ENCODE peak calls at places on chromosomes 3 and 15, in four cellular contexts. O is K562, P is IMR-90, K is GM12878. S is an unnamed sample.

GRCh38 chr3:28553175-28553574 is 204.6 kb upstream of the AZI2 start:
- DNase-seq in O (no peak), K (no peak), P (no peak), S (no peak)

GRCh38 chr3:63349583-63350177 is 71.6 kb downstream of the SYNPR start:
- DNase-seq in O (peak; percentile 52), K (no peak), P (peak; percentile 65), S (peak; percentile 47)

GRCh38 chr3:160099855-160100254 is 111.2 kb downstream of the IL12A start:
- DNase-seq in K (peak; percentile 5), P (no peak), O (no peak), S (no peak)

GRCh38 chr3:126156468-126156867 is 23.9 kb downstream of the ALDH1L1 start:
- DNase-seq in P (no peak), K (no peak), O (peak; percentile 27), S (no peak)

GRCh38 chr15:62756995-62757360 is 285.6 kb upstream of the TPM1 start:
- DNase-seq in K (no peak), O (no peak), P (no peak), S (no peak)

GRCh38 chr15:38053786-38054185 is 119.3 kb downstream of the TMCO5A start:
- DNase-seq in O (no peak), P (peak; percentile 59), K (no peak), S (no peak)

GRCh38 chr15:69794643-69795461 is 302.9 kb downstream of the TLE3 start:
- DNase-seq in P (peak; percentile 47), K (no peak), O (no peak), S (no peak)

GRCh38 chr3:155880286-155880685 is 9.8 kb downstream of the GMPS start:
- DNase-seq in P (no peak), K (no peak), O (no peak), S (no peak)

GRCh38 chr3:62615258-62615840 is 242.0 kb upstream of the FEZF2 start:
- DNase-seq in O (no peak), K (no peak), P (no peak), S (no peak)

GRCh38 chr15:96285306-96285705 is 45.2 kb upstream of the NR2F2 start:
- DNase-seq in O (peak; percentile 59), P (peak; percentile 99), K (no peak), S (no peak)

GRCh38 chr15:41610048-41610447 is 50.2 kb upstream of the MGA start:
- DNase-seq in P (no peak), O (no peak), K (no peak), S (no peak)

GRCh38 chr3:195893516-195893915 is 14.8 kb downstream of the TNK2 start:
- DNase-seq in P (no peak), K (no peak), O (no peak), S (no peak)

GRCh38 chr3:187748050-187748481 is 2.8 kb upstream of the BCL6 start:
- DNase-seq in O (peak; percentile 93), P (peak; percentile 78), K (no peak), S (peak; percentile 84)

GRCh38 chr15:69712999-69713398 is 260.4 kb downstream of the RPLP1 start:
- DNase-seq in P (no peak), O (no peak), K (no peak), S (no peak)

GRCh38 chr3:45054196-45054857 is 28.2 kb downstream of the CLEC3B start:
- DNase-seq in O (no peak), K (no peak), P (peak; percentile 85), S (no peak)

GRCh38 chr3:139353920-139354556 is 10.2 kb downstream of the MRPS22 start:
- DNase-seq in K (no peak), O (peak; percentile 76), P (peak; percentile 71), S (peak; percentile 65)

GRCh38 chr3:18233987-18234716 is 191.0 kb downstream of the SATB1 start:
- DNase-seq in P (no peak), K (no peak), O (no peak), S (no peak)

GRCh38 chr15:96720656-96721055 is 390.2 kb downstream of the NR2F2 start:
- DNase-seq in P (no peak), O (no peak), K (no peak), S (no peak)

GRCh38 chr3:49359623-49360022 is 1.5 kb upstream of the GPX1 start:
- DNase-seq in P (peak; percentile 56), O (no peak), K (no peak), S (peak; percentile 34)

GRCh38 chr15:49492834-49493233 is 69.8 kb downstream of the FGF7 start:
- DNase-seq in O (no peak), K (no peak), P (peak; percentile 90), S (no peak)

GRCh38 chr15:93241696-93242585 is 152.9 kb upstream of the RGMA start:
- DNase-seq in P (no peak), O (no peak), K (no peak), S (no peak)

GRCh38 chr3:11238057-11238456 is 34.1 kb upstream of the ATG7 start:
- DNase-seq in P (peak; percentile 95), K (no peak), O (no peak), S (peak; percentile 48)

GRCh38 chr15:70923311-70924080 is 30.9 kb downstream of the LRRC49 start:
- DNase-seq in K (no peak), P (peak; percentile 19), O (no peak), S (peak; percentile 58)

GRCh38 chr15:82850731-82851130 is 41.3 kb downstream of the WHAMM start:
- DNase-seq in P (no peak), K (no peak), O (no peak), S (no peak)

GRCh38 chr3:60636846-60637245 is 614.4 kb downstream of the FHIT start:
- DNase-seq in P (peak; percentile 20), O (no peak), K (no peak), S (no peak)

GRCh38 chr15:90866161-90866715 is 2.1 kb upstream of the FURIN start:
- DNase-seq in K (no peak), P (no peak), O (no peak), S (no peak)

GRCh38 chr3:56590814-56591213 is 33.8 kb downstream of the CCDC66 start:
- DNase-seq in K (no peak), P (peak; percentile 12), O (no peak), S (no peak)

GRCh38 chr3:181103605-181104004 is 114.1 kb upstream of the DNAJC19 start:
- DNase-seq in O (peak; percentile 48), P (no peak), K (no peak), S (no peak)

GRCh38 chr3:18738393-18739097 is 313.4 kb upstream of the SATB1 start:
- DNase-seq in K (no peak), P (no peak), O (no peak), S (no peak)

GRCh38 chr3:179149239-179149887 is 1.2 kb downstream of the PIK3CA start:
- DNase-seq in K (peak; percentile 53), P (peak; percentile 32), O (peak; percentile 47), S (no peak)

GRCh38 chr3:197906850-197907187 is 43.2 kb upstream of the RPL35A start:
- DNase-seq in O (no peak), P (no peak), K (no peak), S (no peak)

GRCh38 chr3:178562143-178562868 is 26.1 kb downstream of the KCNMB2 start:
- DNase-seq in K (no peak), O (no peak), P (no peak), S (peak; percentile 42)

GRCh38 chr3:52236424-52236886 is 2.5 kb downstream of the TWF2 start:
- DNase-seq in P (no peak), K (no peak), O (no peak), S (no peak)

GRCh38 chr15:25176991-25177954 is 222.5 kb downstream of the SNRPN start:
- DNase-seq in K (no peak), P (no peak), O (no peak), S (no peak)

GRCh38 chr3:38555926-38556325 is 59.8 kb downstream of the EXOG start:
- DNase-seq in K (no peak), P (no peak), O (no peak), S (no peak)
- TF ChIP-seq FOS in K (no peak), P (no peak), O (no peak), S (no peak)

GRCh38 chr3:136042608-136043221 is 77.2 kb downstream of the PPP2R3A start:
- DNase-seq in K (no peak), O (peak; percentile 54), P (peak; percentile 70), S (peak; percentile 67)
- H3K4me3 ChIP-seq in K (no peak overlapping the region), O (no peak overlapping the region), P (no peak overlapping the region), S (no peak overlapping the region)

DNA sequence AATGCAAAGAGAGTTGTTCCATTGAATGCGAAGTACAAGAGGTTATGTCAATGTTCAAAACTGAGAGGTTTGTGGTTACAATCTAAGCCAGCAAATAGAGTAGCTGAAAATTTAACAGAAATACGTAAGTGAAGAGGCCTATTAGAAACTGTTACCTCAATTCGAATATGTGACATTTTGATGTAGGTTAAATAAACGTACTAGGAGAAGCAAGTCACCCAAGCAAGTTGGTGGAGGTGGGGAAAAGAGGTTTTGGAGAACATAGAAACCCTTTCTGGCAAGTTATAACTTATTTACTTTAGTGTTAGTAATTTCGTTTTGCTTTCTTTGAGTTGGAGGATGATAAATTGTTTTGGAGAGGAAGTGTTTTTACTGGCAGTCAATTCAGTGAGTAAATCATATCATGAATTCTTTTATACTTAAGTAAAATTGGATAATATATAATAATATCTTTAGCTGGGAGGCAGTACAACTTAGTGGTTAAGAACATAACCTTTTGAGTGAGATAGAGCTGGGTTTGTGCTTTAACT is 91.2 kb upstream of the NAALADL2 start:
- DNase-seq in O (no peak), P (peak; percentile 56), K (no peak), S (peak; percentile 65)
- TF ChIP-seq FOS in O (no peak), P (no peak), K (no peak), S (no peak)

GRCh38 chr3:170179444-170179843 is 2.1 kb downstream of the PHC3 start:
- DNase-seq in P (no peak), K (no peak), O (no peak), S (no peak)
- H3K4me3 ChIP-seq in P (peak overlapping the region; percentile 92), K (peak overlapping the region; percentile 89), O (peak overlapping the region; percentile 77), S (no peak overlapping the region)

S was measured in endothelial cell of umbilical vein.